ENCODE peak calls at places on chromosomes 3 and 15, in seven cellular contexts. One of them, this sample, is unnamed.

GRCh38 chr3:177835008-177835407 is 637.7 kb upstream of the TBL1XR1 start:
- DNase-seq in OCI-LY7: no peak
- DNase-seq in IMR-90: peak
- DNase-seq in PC-3: peak
- DNase-seq in GM23248: peak
- DNase-seq in neuronal stem cell: no peak
- DNase-seq in hepatocyte: no peak
- DNase-seq in this sample: peak

GRCh38 chr3:40414270-40414669 is 27.3 kb downstream of the ENTPD3 start:
- DNase-seq in OCI-LY7: no peak
- DNase-seq in IMR-90: no peak
- DNase-seq in PC-3: no peak
- DNase-seq in GM23248: no peak
- DNase-seq in hepatocyte: no peak
- DNase-seq in neuronal stem cell: no peak
- DNase-seq in this sample: no peak

GRCh38 chr3:176663819-176664218 is 533.5 kb downstream of the TBL1XR1 start:
- DNase-seq in hepatocyte: peak
- DNase-seq in IMR-90: peak
- DNase-seq in PC-3: peak
- DNase-seq in OCI-LY7: peak
- DNase-seq in GM23248: peak
- DNase-seq in neuronal stem cell: peak
- DNase-seq in this sample: peak

GRCh38 chr15:33279613-33280205 is 31.1 kb upstream of the RYR3 start:
- DNase-seq in GM23248: peak
- DNase-seq in PC-3: peak
- DNase-seq in hepatocyte: no peak
- DNase-seq in IMR-90: no peak
- DNase-seq in neuronal stem cell: no peak
- DNase-seq in OCI-LY7: no peak
- DNase-seq in this sample: peak

GRCh38 chr3:50442940-50443579 is 60.4 kb downstream of the CACNA2D2 start:
- DNase-seq in hepatocyte: no peak
- DNase-seq in PC-3: no peak
- DNase-seq in OCI-LY7: no peak
- DNase-seq in IMR-90: no peak
- DNase-seq in neuronal stem cell: no peak
- DNase-seq in GM23248: peak
- DNase-seq in this sample: no peak

GRCh38 chr3:72683068-72683467 is 165.2 kb downstream of the SHQ1 start:
- DNase-seq in OCI-LY7: no peak
- DNase-seq in neuronal stem cell: no peak
- DNase-seq in IMR-90: no peak
- DNase-seq in PC-3: no peak
- DNase-seq in GM23248: no peak
- DNase-seq in hepatocyte: no peak
- DNase-seq in this sample: no peak

GRCh38 chr15:31485431-31485830 is 158.8 kb downstream of the KLF13 start:
- DNase-seq in hepatocyte: no peak
- DNase-seq in OCI-LY7: no peak
- DNase-seq in IMR-90: no peak
- DNase-seq in GM23248: no peak
- DNase-seq in PC-3: no peak
- DNase-seq in neuronal stem cell: no peak
- DNase-seq in this sample: no peak

GRCh38 chr3:169914321-169914720 is 2.9 kb downstream of the SAMD7 start:
- DNase-seq in GM23248: peak
- DNase-seq in PC-3: peak
- DNase-seq in IMR-90: peak
- DNase-seq in OCI-LY7: no peak
- DNase-seq in neuronal stem cell: no peak
- DNase-seq in hepatocyte: peak
- DNase-seq in this sample: peak

GRCh38 chr3:72155391-72156064 is 370.6 kb upstream of the PROK2 start:
- DNase-seq in IMR-90: peak
- DNase-seq in GM23248: peak
- DNase-seq in neuronal stem cell: no peak
- DNase-seq in hepatocyte: peak
- DNase-seq in OCI-LY7: no peak
- DNase-seq in PC-3: peak
- DNase-seq in this sample: peak

GRCh38 chr15:77440378-77440999 is 19.8 kb downstream of the HMG20A start:
- DNase-seq in IMR-90: peak
- DNase-seq in hepatocyte: no peak
- DNase-seq in neuronal stem cell: no peak
- DNase-seq in OCI-LY7: no peak
- DNase-seq in GM23248: peak
- DNase-seq in PC-3: peak
- DNase-seq in this sample: peak

GRCh38 chr3:11288786-11289637 is 16.8 kb downstream of the ATG7 start:
- DNase-seq in neuronal stem cell: no peak
- DNase-seq in hepatocyte: peak
- DNase-seq in GM23248: peak
- DNase-seq in PC-3: peak
- DNase-seq in IMR-90: peak
- DNase-seq in OCI-LY7: no peak
- DNase-seq in this sample: peak

GRCh38 chr3:177932750-177933660 is 603.2 kb upstream of the KCNMB2 start:
- DNase-seq in GM23248: peak
- DNase-seq in hepatocyte: no peak
- DNase-seq in IMR-90: peak
- DNase-seq in OCI-LY7: no peak
- DNase-seq in neuronal stem cell: no peak
- DNase-seq in PC-3: peak
- DNase-seq in this sample: peak

GRCh38 chr15:59283717-59284336 is 77.2 kb downstream of the LDHAL6B start:
- DNase-seq in hepatocyte: peak
- DNase-seq in neuronal stem cell: no peak
- DNase-seq in GM23248: no peak
- DNase-seq in PC-3: peak
- DNase-seq in IMR-90: no peak
- DNase-seq in OCI-LY7: no peak
- DNase-seq in this sample: no peak

GRCh38 chr15:53880353-53880752 is 97.9 kb upstream of the UNC13C start:
- DNase-seq in OCI-LY7: no peak
- DNase-seq in IMR-90: no peak
- DNase-seq in neuronal stem cell: no peak
- DNase-seq in GM23248: no peak
- DNase-seq in PC-3: no peak
- DNase-seq in hepatocyte: no peak
- DNase-seq in this sample: no peak
- H3K27ac ChIP-seq in OCI-LY7: no peak
- H3K27ac ChIP-seq in IMR-90: no peak
- H3K27ac ChIP-seq in neuronal stem cell: no peak
- H3K27ac ChIP-seq in GM23248: no peak
- H3K27ac ChIP-seq in PC-3: no peak
- H3K27ac ChIP-seq in hepatocyte: no peak
- H3K27ac ChIP-seq in this sample: no peak

GRCh38 chr3:82800248-82800647 is 1038.8 kb upstream of the GBE1 start:
- DNase-seq in OCI-LY7: no peak
- DNase-seq in GM23248: no peak
- DNase-seq in PC-3: no peak
- DNase-seq in IMR-90: no peak
- DNase-seq in hepatocyte: no peak
- DNase-seq in neuronal stem cell: no peak
- DNase-seq in this sample: no peak

GRCh38 chr3:82807781-82808180 is 1046.3 kb upstream of the GBE1 start:
- DNase-seq in OCI-LY7: no peak
- DNase-seq in neuronal stem cell: no peak
- DNase-seq in IMR-90: no peak
- DNase-seq in GM23248: no peak
- DNase-seq in PC-3: no peak
- DNase-seq in hepatocyte: no peak
- DNase-seq in this sample: no peak

GRCh38 chr3:82796765-82797164 is 1035.3 kb upstream of the GBE1 start:
- DNase-seq in OCI-LY7: no peak
- DNase-seq in neuronal stem cell: no peak
- DNase-seq in hepatocyte: no peak
- DNase-seq in GM23248: no peak
- DNase-seq in PC-3: no peak
- DNase-seq in IMR-90: no peak
- DNase-seq in this sample: no peak

GRCh38 chr3:82802501-82802900 is 1041.1 kb upstream of the GBE1 start:
- DNase-seq in PC-3: peak
- DNase-seq in hepatocyte: no peak
- DNase-seq in IMR-90: no peak
- DNase-seq in GM23248: no peak
- DNase-seq in OCI-LY7: no peak
- DNase-seq in neuronal stem cell: no peak
- DNase-seq in this sample: no peak
- H2AFZ ChIP-seq in PC-3: no peak
- H2AFZ ChIP-seq in hepatocyte: no peak
- H2AFZ ChIP-seq in IMR-90: no peak
- H2AFZ ChIP-seq in GM23248: no peak
- H2AFZ ChIP-seq in OCI-LY7: no peak
- H2AFZ ChIP-seq in neuronal stem cell: no peak
- H2AFZ ChIP-seq in this sample: no peak

DNA sequence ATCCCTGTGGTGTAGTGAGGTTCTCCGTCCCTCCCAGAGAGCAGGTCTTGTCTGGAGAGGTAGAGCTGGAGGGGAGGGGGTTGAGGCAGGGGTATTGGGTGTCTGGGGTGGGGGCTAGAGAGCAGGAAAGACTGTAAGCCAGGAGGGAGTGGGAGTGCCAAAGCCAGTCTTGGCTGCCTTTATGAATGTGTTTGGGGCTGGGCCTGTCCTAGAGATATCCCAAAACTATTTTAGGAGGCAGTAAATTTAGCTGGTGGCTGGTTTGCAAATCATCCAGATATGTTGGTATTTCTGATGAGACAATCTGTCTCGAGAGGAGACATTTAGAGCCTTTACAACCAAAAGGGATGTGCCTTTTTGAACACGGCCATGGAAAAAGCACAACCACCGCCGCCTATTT is 166.6 kb downstream of the TLE3 start:
- DNase-seq in PC-3: no peak
- DNase-seq in OCI-LY7: no peak
- DNase-seq in neuronal stem cell: no peak
- DNase-seq in hepatocyte: no peak
- DNase-seq in GM23248: no peak
- DNase-seq in IMR-90: no peak
- DNase-seq in this sample: no peak
- H3K27ac ChIP-seq in PC-3: no peak
- H3K27ac ChIP-seq in OCI-LY7: no peak
- H3K27ac ChIP-seq in neuronal stem cell: no peak
- H3K27ac ChIP-seq in hepatocyte: no peak
- H3K27ac ChIP-seq in GM23248: no peak
- H3K27ac ChIP-seq in IMR-90: no peak
- H3K27ac ChIP-seq in this sample: no peak

GRCh38 chr3:25696019-25696418 is 31.3 kb upstream of the TOP2B start:
- DNase-seq in PC-3: no peak
- DNase-seq in OCI-LY7: no peak
- DNase-seq in hepatocyte: no peak
- DNase-seq in neuronal stem cell: no peak
- DNase-seq in GM23248: no peak
- DNase-seq in IMR-90: no peak
- DNase-seq in this sample: no peak
- H2AFZ ChIP-seq in PC-3: no peak
- H2AFZ ChIP-seq in OCI-LY7: no peak
- H2AFZ ChIP-seq in hepatocyte: no peak
- H2AFZ ChIP-seq in neuronal stem cell: no peak
- H2AFZ ChIP-seq in GM23248: no peak
- H2AFZ ChIP-seq in IMR-90: no peak
- H2AFZ ChIP-seq in this sample: no peak

GRCh38 chr3:134380249-134380648 is 6.0 kb upstream of the AMOTL2 start:
- DNase-seq in OCI-LY7: peak
- DNase-seq in PC-3: no peak
- DNase-seq in IMR-90: no peak
- DNase-seq in hepatocyte: no peak
- DNase-seq in neuronal stem cell: no peak
- DNase-seq in GM23248: no peak
- DNase-seq in this sample: no peak
- H3K27ac ChIP-seq in OCI-LY7: no peak
- H3K27ac ChIP-seq in PC-3: no peak
- H3K27ac ChIP-seq in IMR-90: no peak
- H3K27ac ChIP-seq in hepatocyte: no peak
- H3K27ac ChIP-seq in neuronal stem cell: no peak
- H3K27ac ChIP-seq in GM23248: no peak
- H3K27ac ChIP-seq in this sample: no peak

This sample was measured in astrocyte.